ENCODE peak calls at places on chromosome 2, in eight cellular contexts. R is stimulated activated CD8-positive, alpha-beta memory T cell treated with anti-CD3 and anti-CD28 coated beads, Interleukin-2, amount 100 ng/mL, for 1 hour; F is kidney tubule cell; V is WERI-Rb-1; Z is HS-5; B is BJ; H is CD4-positive, alpha-beta T cell; Y is brain microvascular endothelial cell. W is an unnamed sample.

GRCh38 chr2:236659758-236660150 is 90.1 kb downstream of the ACKR3 start:
- DNase-seq in B (no peak), H (no peak), V (no peak), F (peak), Y (no peak), R (no peak), Z (no peak), W (no peak)

GRCh38 chr2:113105047-113105446 is 22.4 kb upstream of the IL1RN start:
- DNase-seq in B (no peak), R (no peak), H (no peak), Z (no peak), F (peak), V (no peak), Y (peak), W (no peak)

GRCh38 chr2:144274131-144274530 is 245.8 kb downstream of the ZEB2 start:
- DNase-seq in B (no peak), R (no peak), H (no peak), V (no peak), F (no peak), Y (no peak), Z (no peak), W (no peak)

GRCh38 chr2:16271231-16271896 is 331.0 kb downstream of the MYCN start:
- DNase-seq in F (no peak), Z (no peak), V (no peak), R (no peak), B (no peak), H (no peak), Y (no peak), W (no peak)

GRCh38 chr2:193695367-193695766 is 1500.6 kb upstream of the TMEFF2 start:
- DNase-seq in B (no peak), H (no peak), Z (peak), V (peak), R (no peak), Y (peak), F (peak), W (no peak)

GRCh38 chr2:195411219-195411687 is 245.8 kb upstream of the SLC39A10 start:
- DNase-seq in V (no peak), Y (peak), R (no peak), Z (peak), F (no peak), H (no peak), B (peak), W (no peak)

GRCh38 chr2:64625352-64626145 is 28.2 kb downstream of the SERTAD2 start:
- DNase-seq in F (no peak), B (no peak), H (no peak), R (no peak), Y (no peak), Z (no peak), V (peak), W (no peak)

GRCh38 chr2:21658907-21659306 is 535.1 kb downstream of the TDRD15 start:
- DNase-seq in V (no peak), H (no peak), F (no peak), R (no peak), B (peak), Y (no peak), Z (no peak), W (no peak)

GRCh38 chr2:239376351-239376750 is 24.5 kb downstream of the HDAC4 start:
- DNase-seq in Z (no peak), H (no peak), F (no peak), Y (no peak), B (no peak), R (no peak), V (no peak), W (no peak)

GRCh38 chr2:101643004-101643524 is 54.4 kb upstream of the MAP4K4 start:
- DNase-seq in F (no peak), H (no peak), V (no peak), B (no peak), Z (no peak), Y (no peak), R (no peak), W (no peak)

W was measured in GM20000.